ENCODE peak calls at places on chromosomes 1 and 21, in six cellular contexts. F is HepG2, O is upper lobe of left lung, C is K562, Z is A549, R is GM12878. H is an unnamed sample.

GRCh38 chr1:54253480-54253879 is 53.5 kb downstream of the MRPL37 start:
- ATAC-seq in C (no peak), O (no peak), Z (peak), F (no peak), R (no peak), H (peak)

GRCh38 chr1:14507227-14507626 is 91.3 kb upstream of the KAZN start:
- ATAC-seq in C (no peak), F (no peak), O (no peak), Z (no peak), R (no peak), H (no peak)

GRCh38 chr21:27060190-27060589 is 93.3 kb upstream of the ADAMTS5 start:
- ATAC-seq in C (no peak), R (no peak), F (no peak), O (no peak), Z (no peak), H (no peak)

GRCh38 chr1:38608202-38608864 is 251.2 kb downstream of the RRAGC start:
- ATAC-seq in C (peak), R (peak), O (no peak), F (peak), Z (no peak), H (no peak)

GRCh38 chr1:178461104-178461503 is 35.7 kb downstream of the CLEC20A start:
- ATAC-seq in Z (no peak), O (no peak), C (no peak), R (no peak), F (no peak), H (no peak)

GRCh38 chr1:212515329-212515760 is 82.6 kb downstream of the NENF start:
- ATAC-seq in Z (no peak), C (peak), R (peak), F (no peak), O (no peak), H (no peak)

GRCh38 chr1:39044762-39045161 is 18.6 kb downstream of the NDUFS5 start:
- ATAC-seq in O (no peak), Z (peak), C (peak), R (no peak), F (peak), H (no peak)

GRCh38 chr1:193741228-193741627 is 554.8 kb upstream of the B3GALT2 start:
- ATAC-seq in Z (no peak), C (no peak), R (no peak), F (no peak), O (no peak), H (no peak)

GRCh38 chr1:226921504-226921903 is 18.6 kb upstream of the COQ8A start:
- ATAC-seq in R (no peak), C (peak), O (no peak), F (no peak), Z (no peak), H (no peak)

GRCh38 chr1:47996406-47997226 is 569 bp downstream of the TRABD2B start:
- ATAC-seq in O (no peak), F (peak), R (no peak), C (no peak), Z (peak), H (peak)

GRCh38 chr1:151924691-151925587 is 15.6 kb upstream of the THEM4 start:
- ATAC-seq in O (no peak), C (no peak), F (no peak), R (peak), Z (no peak), H (no peak)

GRCh38 chr1:111709986-111710385 is 29.2 kb downstream of the INKA2 start:
- ATAC-seq in O (no peak), Z (no peak), F (no peak), R (no peak), C (no peak), H (no peak)

DNA sequence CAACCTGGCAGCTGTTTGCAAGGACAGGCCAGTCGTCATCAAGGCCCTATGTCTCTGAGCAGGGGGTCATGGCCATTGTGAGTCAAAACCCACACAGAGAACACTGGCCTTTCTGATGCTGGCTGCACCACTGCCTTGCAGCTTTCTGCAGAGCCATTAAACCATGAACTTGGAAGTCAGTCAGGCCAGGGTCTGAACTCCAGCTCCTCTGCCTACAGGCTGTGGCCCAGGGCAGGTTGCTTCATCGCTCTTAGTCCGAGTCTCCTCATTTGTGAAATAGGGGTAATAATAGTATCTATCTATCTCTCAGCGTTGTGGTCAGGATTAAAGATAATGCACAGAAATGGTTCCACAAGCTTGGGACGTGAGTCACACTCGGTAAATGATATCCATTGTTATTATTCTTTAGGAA is 35.8 kb upstream of the HIVEP3 start:
- ATAC-seq in Z (peak), R (no peak), F (no peak), O (no peak), C (no peak), H (no peak)
- H3K4me3 ChIP-seq in Z (no peak), R (no peak), F (no peak), O (no peak), C (no peak), H (no peak)

DNA sequence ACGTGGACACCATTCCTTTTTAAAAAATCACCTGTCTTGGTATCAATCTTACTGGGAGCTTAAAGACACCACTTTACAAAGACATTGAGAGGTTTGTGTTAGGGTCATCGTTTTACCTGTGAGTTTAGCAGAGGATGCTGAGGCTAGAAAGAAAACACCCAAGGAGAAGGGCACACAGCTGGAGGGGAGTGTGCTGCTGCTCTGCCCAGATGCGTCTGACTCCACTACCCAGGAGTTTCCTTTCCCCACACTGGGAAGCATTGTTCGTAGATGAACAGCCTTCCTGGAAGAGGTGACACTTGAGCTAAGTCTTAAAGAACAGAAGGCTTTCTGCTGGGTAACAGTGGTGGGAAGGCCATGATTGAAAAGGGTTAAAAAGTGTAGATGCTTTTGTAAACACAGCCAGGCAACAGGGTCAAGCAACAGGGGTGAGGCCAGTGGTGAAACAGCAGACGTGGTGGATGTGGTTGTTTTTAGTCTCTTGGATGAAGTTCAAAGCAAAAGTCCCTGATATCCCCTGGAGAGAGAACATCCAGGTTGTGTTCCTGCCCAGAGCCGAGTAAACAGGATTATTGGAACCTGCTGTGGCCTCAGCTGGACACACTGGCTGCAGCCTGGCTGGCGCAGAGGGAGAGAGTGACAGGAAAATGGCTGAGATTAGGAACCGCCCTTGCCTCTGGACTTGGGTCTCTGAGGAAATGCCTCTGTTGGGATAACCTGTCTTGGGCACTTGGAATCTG is 198.6 kb upstream of the JUN start:
- ATAC-seq in R (no peak), C (no peak), O (no peak), F (peak), Z (no peak), H (peak)
- TF ChIP-seq EP300 in R (no peak), C (no peak), O (no peak), F (no peak), Z (no peak), H (no peak)

DNA sequence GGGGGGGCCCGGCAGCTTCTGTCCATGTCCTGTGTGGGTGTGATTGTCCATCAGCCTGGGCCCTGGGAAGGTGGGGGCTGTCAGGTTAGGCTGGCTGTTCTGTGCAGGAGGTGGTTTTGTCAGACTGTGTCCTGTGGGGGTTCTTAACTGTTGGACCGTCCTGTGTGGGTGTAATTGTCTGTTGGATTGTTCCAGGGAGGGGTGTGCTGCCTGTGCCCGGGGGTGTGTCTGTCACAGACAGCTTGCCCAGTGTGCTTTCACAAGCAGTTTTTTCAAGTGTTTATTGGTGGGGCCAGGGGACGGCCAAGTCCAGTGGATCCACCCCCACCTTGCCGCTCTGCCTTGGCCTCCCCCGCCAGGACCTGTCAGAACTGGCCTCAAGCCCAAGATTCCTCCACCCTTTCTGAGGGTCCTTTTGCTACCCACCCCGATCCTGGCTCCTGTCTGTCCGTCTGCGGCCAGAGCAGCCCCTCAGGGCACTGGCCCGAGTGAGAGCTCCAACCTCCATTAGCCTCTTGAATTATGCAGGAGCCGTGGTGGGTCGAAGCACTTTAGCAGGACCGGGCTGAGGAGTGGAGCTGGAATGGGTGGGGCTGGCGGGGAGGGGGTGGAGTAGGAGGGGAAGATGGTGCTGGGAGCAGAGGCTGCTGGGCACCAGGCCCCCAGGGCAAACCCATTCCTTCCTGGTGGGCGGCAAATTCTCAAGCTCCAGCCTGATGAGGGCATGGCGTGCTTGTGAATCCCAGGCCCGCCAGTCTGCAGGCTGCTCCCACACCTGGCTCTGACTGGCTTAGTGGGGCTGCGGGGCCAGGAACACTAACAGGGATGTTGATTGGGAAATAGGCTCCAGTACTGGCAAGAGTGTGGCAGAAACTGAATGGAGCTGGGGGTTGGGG is 47.2 kb downstream of the PTPRF start:
- ATAC-seq in R (no peak), Z (no peak), F (no peak), O (no peak), C (no peak), H (no peak)
- H3K4me3 ChIP-seq in R (no peak), Z (no peak), F (no peak), O (no peak), C (no peak), H (no peak)

GRCh38 chr1:235067396-235068154 is 61.1 kb downstream of the TOMM20 start:
- ATAC-seq in F (peak), C (peak), O (peak), Z (peak), R (no peak), H (peak)
- TF ChIP-seq EP300 in F (no peak), C (no peak), O (peak), Z (peak), R (no peak), H (no peak)

GRCh38 chr1:16208270-16208987 is 4.0 kb downstream of the ARHGEF19 start:
- ATAC-seq in R (no peak), C (no peak), O (no peak), Z (no peak), F (no peak), H (no peak)

GRCh38 chr1:16207318-16208269 is 4.9 kb downstream of the ARHGEF19 start:
- ATAC-seq in Z (no peak), F (no peak), C (no peak), O (no peak), R (no peak), H (no peak)

GRCh38 chr1:16205891-16206546 is 6.4 kb downstream of the ARHGEF19 start:
- ATAC-seq in F (peak), C (peak), R (peak), Z (peak), O (no peak), H (peak)

GRCh38 chr1:16205333-16205671 is 7.2 kb downstream of the ARHGEF19 start:
- ATAC-seq in O (no peak), R (no peak), F (peak), C (no peak), Z (no peak), H (no peak)

DNA sequence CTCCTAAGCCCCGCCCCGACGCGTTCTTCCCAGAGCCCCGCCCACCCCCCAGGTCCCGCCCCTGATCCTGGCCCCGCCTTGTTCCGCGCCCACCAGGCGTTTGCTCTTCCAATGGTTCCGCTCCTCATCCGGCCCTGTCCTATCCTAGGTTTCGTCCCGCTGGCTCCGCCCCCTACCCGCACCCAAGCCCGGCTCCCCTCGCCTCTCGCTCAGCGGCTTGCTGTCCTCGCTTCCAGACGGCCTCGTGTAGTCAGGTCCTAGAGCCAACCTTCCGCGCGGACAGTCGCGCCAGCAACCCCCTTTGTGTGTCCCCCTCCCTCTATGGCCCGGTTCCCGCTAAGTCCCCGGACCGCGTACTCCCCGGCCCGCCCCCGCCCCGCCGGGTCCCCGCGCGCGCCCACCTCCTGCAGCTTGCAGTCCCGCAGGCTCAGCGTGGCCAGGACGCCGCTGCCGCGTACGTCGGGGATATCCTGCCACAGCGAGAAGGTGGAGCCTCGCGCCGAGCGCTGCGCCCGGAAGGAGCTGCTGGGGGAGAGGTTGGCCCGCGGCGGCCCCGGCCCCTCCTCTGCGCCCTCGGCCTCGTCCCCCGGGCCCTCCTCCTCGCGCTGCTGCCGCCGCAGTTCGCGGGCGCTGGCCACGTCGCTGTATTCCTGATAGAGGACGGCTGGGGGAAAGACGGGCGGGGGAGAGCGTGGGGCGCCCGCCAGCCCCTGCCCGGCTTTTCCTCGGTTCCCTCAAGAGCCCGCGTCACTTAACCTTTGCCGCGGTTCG is 5.7 kb downstream of the ARHGEF19 start:
- ATAC-seq in Z (peak), F (peak), O (peak), R (peak), C (peak), H (peak)
- H3K4me3 ChIP-seq in Z (peak), F (peak), O (peak), R (peak), C (peak), H (peak)

DNA sequence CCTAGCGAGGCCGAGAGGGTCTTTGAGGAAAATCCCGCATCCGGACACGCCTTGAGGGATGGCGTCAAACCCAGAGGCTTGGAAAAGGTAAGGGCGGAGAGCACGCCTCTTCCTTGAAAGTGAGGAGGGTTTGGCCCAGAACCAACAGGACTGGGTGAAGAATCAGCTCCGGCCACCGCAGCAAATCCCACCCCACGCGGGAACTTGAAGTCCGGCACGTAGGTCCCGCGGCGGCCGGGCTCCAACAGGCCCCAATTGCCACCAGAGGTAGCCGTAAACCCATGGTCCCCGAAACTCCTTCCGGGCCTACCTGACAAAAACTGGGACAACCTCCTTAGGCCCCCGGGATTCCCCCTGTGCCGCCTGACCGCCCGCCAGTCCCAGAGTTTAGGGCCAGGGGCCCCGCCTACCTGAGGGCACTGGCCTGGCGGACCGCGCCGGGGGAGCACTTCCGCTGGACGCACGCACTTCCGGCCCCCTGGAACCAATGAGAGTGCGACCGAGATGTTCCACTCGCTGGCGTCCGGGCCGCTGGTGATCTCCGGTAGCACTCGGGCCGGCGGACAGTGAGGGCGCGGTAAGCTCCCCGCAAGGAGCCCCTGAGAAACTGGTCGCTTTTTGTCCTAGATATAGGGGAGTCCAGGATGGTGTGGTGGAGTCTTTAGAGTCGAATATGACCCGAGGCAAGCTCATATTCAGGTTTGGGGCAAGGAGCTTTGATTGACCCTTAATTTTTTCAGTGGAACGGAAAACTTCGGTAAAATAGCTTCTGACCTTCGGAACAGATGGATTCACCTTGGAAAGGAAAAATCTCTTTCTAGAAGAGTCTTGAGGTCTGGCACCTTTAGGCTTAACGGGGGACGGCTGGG is at the start of the genes LZIC and NMNAT1:
- ATAC-seq in F (peak), O (peak), Z (peak), C (peak), R (peak), H (peak)
- TF ChIP-seq EP300 in F (peak), O (peak), Z (no peak), C (peak), R (no peak), H (no peak)

GRCh38 chr1:22567994-22568393 is 4.7 kb downstream of the EPHA8 start:
- ATAC-seq in Z (no peak), R (no peak), C (no peak), F (no peak), O (no peak), H (no peak)

GRCh38 chr1:22562584-22563551 is at the start of gene EPHA8:
- ATAC-seq in C (no peak), R (no peak), F (no peak), Z (no peak), O (no peak), H (no peak)

GRCh38 chr1:22569269-22569668 is 6.0 kb downstream of the EPHA8 start:
- ATAC-seq in R (no peak), C (no peak), O (no peak), F (no peak), Z (no peak), H (no peak)

GRCh38 chr1:22567176-22567575 is 3.9 kb downstream of the EPHA8 start:
- ATAC-seq in R (no peak), F (no peak), Z (no peak), O (no peak), C (no peak), H (no peak)

GRCh38 chr1:22563671-22564612 is 653 bp downstream of the EPHA8 start:
- ATAC-seq in Z (no peak), R (no peak), C (no peak), O (no peak), F (no peak), H (no peak)
- H3K4me3 ChIP-seq in Z (peak), R (no peak), C (no peak), O (no peak), F (no peak), H (no peak)

H was measured in gastroesophageal sphincter.